ENCODE peak calls at places on chromosomes 7 and 10, in six cellular contexts. N is H1, F is HCT116, I is K562, L is SK-N-SH, G is GM12878. D is an unnamed sample. For H3K79me2, the result is how much of the 10 kb centered on the place peaks cover.

GRCh38 chr10:70540089-70540788 is 61.7 kb downstream of the PALD1 start:
- DNase-seq in I (peak), F (no peak), L (peak), G (no peak), N (no peak), D (peak)

GRCh38 chr10:59337254-59337653 is 25.1 kb downstream of the FAM13C start:
- DNase-seq in F (no peak), N (no peak), L (no peak), I (no peak), G (no peak), D (peak)

GRCh38 chr10:16297652-16298051 is 139.2 kb upstream of the PTER start:
- DNase-seq in F (no peak), N (no peak), L (no peak), I (no peak), G (no peak), D (no peak)

GRCh38 chr10:67790534-67791408 is 47.2 kb downstream of the DNAJC12 start:
- DNase-seq in F (peak), G (no peak), N (no peak), I (peak), L (no peak), D (no peak)

GRCh38 chr7:49852619-49853462 is 79.4 kb downstream of the VWC2 start:
- DNase-seq in L (peak), G (no peak), I (peak), F (peak), N (peak), D (peak)

GRCh38 chr7:78777844-78778243 is 675.6 kb downstream of the MAGI2 start:
- DNase-seq in L (no peak), G (no peak), F (no peak), I (no peak), N (no peak), D (no peak)

GRCh38 chr7:137661634-137662033 is 185.1 kb downstream of the DGKI start:
- DNase-seq in F (no peak), N (no peak), G (no peak), I (no peak), L (no peak), D (no peak)

GRCh38 chr10:59724098-59724938 is 14.7 kb upstream of the SLC16A9 start:
- DNase-seq in N (no peak), I (no peak), G (no peak), F (no peak), L (no peak), D (no peak)

GRCh38 chr7:157278791-157279678 is 57.8 kb upstream of the DNAJB6 start:
- DNase-seq in L (peak), G (no peak), I (peak), N (no peak), F (no peak), D (no peak)

GRCh38 chr7:36747969-36748574 is 23.8 kb upstream of the AOAH start:
- DNase-seq in F (no peak), I (no peak), L (no peak), N (no peak), G (no peak), D (no peak)

GRCh38 chr10:132788180-132788830 is 2.4 kb upstream of the NKX6-2 start:
- DNase-seq in I (no peak), N (no peak), F (no peak), G (no peak), L (peak), D (no peak)

GRCh38 chr10:103921750-103922195 is 3.8 kb upstream of the STN1 start:
- DNase-seq in N (no peak), G (no peak), F (peak), I (peak), L (no peak), D (peak)

GRCh38 chr7:128431221-128431620 is 21.4 kb upstream of the IMPDH1 start:
- DNase-seq in F (no peak), L (no peak), N (no peak), G (no peak), I (no peak), D (no peak)

GRCh38 chr7:6367701-6368211 is 80.0 kb downstream of the DAGLB start:
- DNase-seq in I (no peak), N (no peak), G (no peak), L (no peak), F (no peak), D (no peak)

GRCh38 chr7:152867482-152867833 is 107.9 kb downstream of the ACTR3B start:
- DNase-seq in F (no peak), L (no peak), I (no peak), G (no peak), N (no peak), D (no peak)

GRCh38 chr10:28280652-28281051 is 22.2 kb downstream of the MPP7 start:
- DNase-seq in G (no peak), F (no peak), L (no peak), I (no peak), N (no peak), D (no peak)

GRCh38 chr10:103661198-103661950 is 167.9 kb downstream of the NEURL1 start:
- DNase-seq in F (no peak), G (no peak), N (peak), I (no peak), L (no peak), D (peak)

GRCh38 chr10:69239106-69239505 is 19.0 kb downstream of the HKDC1 start:
- DNase-seq in L (no peak), G (no peak), F (no peak), N (no peak), I (no peak), D (no peak)

GRCh38 chr7:94100723-94101345 is 96.7 kb upstream of the BET1 start:
- DNase-seq in L (no peak), N (no peak), I (no peak), G (no peak), F (no peak), D (no peak)

GRCh38 chr10:84258034-84258695 is 13.3 kb downstream of the RGR start:
- DNase-seq in L (no peak), N (no peak), F (no peak), I (no peak), G (no peak), D (no peak)

GRCh38 chr10:52135101-52135500 is 179.0 kb upstream of the DKK1 start:
- DNase-seq in N (no peak), L (no peak), I (no peak), F (no peak), G (no peak), D (no peak)

GRCh38 chr7:102252373-102252982 is 34.2 kb upstream of the SH2B2 start:
- DNase-seq in L (peak), F (no peak), I (peak), G (no peak), N (no peak), D (no peak)

GRCh38 chr10:15351099-15351820 is 19.8 kb downstream of the FAM171A1 start:
- DNase-seq in G (no peak), N (no peak), L (no peak), I (no peak), F (no peak), D (no peak)

GRCh38 chr7:873367-874002 is 2.9 kb upstream of the GET4 start:
- DNase-seq in I (peak), N (peak), F (peak), G (peak), L (peak), D (peak)

GRCh38 chr7:22667562-22668239 is 59.3 kb upstream of the IL6 start:
- DNase-seq in F (peak), N (peak), I (peak), G (no peak), L (no peak), D (no peak)

GRCh38 chr7:80908360-80908797 is 10.5 kb downstream of the SEMA3C start:
- DNase-seq in N (no peak), L (no peak), G (no peak), I (no peak), F (no peak), D (no peak)

GRCh38 chr10:12241810-12242529 is 46.0 kb downstream of the CDC123 start:
- DNase-seq in G (peak), L (no peak), I (no peak), N (no peak), F (no peak), D (no peak)

GRCh38 chr7:82362129-82362528 is 81.4 kb downstream of the CACNA2D1 start:
- DNase-seq in G (no peak), N (no peak), F (no peak), I (no peak), L (no peak), D (no peak)

GRCh38 chr10:28661035-28661434 is 16.3 kb upstream of the BAMBI start:
- DNase-seq in L (no peak), F (no peak), I (no peak), G (no peak), N (no peak), D (no peak)

GRCh38 chr7:105876091-105876963 is at the start of gene ATXN7L1:
- DNase-seq in N (peak), I (peak), L (peak), G (no peak), F (peak), D (peak)
- H3K27ac ChIP-seq in N (peak), I (peak), L (peak), G (no peak), F (peak), D (peak)

GRCh38 chr10:61921143-61921542 is 19.6 kb downstream of the ARID5B start:
- DNase-seq in L (no peak), N (no peak), G (no peak), I (no peak), F (no peak), D (no peak)

GRCh38 chr10:61912981-61913380 is 11.5 kb downstream of the ARID5B start:
- DNase-seq in N (no peak), F (no peak), G (no peak), I (no peak), L (no peak), D (no peak)

GRCh38 chr10:61918989-61919388 is 17.5 kb downstream of the ARID5B start:
- DNase-seq in L (no peak), I (no peak), F (no peak), N (no peak), G (no peak), D (no peak)

GRCh38 chr10:61919646-61920215 is 18.2 kb downstream of the ARID5B start:
- DNase-seq in N (no peak), I (no peak), L (no peak), F (no peak), G (no peak), D (no peak)

GRCh38 chr10:61918140-61918539 is 16.6 kb downstream of the ARID5B start:
- DNase-seq in L (no peak), I (no peak), F (no peak), N (no peak), G (no peak), D (peak)
- H3K79me2 ChIP-seq in L (half or more), I (under half), F (under half), N (under half), G (under half), D (under half)

GRCh38 chr7:16850772-16851466 is 30.9 kb downstream of the AGR3 start:
- DNase-seq in N (no peak), I (no peak), F (no peak), G (no peak), L (peak), D (no peak)
- TF ChIP-seq SIN3A in N (no peak), I (no peak), F (no peak), G (no peak), L (no peak), D (no peak)

GRCh38 chr10:5766189-5766588 is 47.0 kb downstream of the GDI2 start:
- DNase-seq in L (no peak), G (no peak), I (no peak), F (no peak), N (no peak), D (no peak)

GRCh38 chr10:5765617-5766016 is 47.6 kb downstream of the GDI2 start:
- DNase-seq in I (no peak), F (no peak), L (no peak), G (no peak), N (no peak), D (no peak)

GRCh38 chr10:5761220-5761619 is 52.0 kb downstream of the GDI2 start:
- DNase-seq in N (no peak), F (no peak), L (no peak), G (no peak), I (no peak), D (no peak)

GRCh38 chr10:5762531-5762930 is 50.7 kb downstream of the GDI2 start:
- DNase-seq in G (no peak), N (no peak), F (no peak), L (no peak), I (no peak), D (peak)

DNA sequence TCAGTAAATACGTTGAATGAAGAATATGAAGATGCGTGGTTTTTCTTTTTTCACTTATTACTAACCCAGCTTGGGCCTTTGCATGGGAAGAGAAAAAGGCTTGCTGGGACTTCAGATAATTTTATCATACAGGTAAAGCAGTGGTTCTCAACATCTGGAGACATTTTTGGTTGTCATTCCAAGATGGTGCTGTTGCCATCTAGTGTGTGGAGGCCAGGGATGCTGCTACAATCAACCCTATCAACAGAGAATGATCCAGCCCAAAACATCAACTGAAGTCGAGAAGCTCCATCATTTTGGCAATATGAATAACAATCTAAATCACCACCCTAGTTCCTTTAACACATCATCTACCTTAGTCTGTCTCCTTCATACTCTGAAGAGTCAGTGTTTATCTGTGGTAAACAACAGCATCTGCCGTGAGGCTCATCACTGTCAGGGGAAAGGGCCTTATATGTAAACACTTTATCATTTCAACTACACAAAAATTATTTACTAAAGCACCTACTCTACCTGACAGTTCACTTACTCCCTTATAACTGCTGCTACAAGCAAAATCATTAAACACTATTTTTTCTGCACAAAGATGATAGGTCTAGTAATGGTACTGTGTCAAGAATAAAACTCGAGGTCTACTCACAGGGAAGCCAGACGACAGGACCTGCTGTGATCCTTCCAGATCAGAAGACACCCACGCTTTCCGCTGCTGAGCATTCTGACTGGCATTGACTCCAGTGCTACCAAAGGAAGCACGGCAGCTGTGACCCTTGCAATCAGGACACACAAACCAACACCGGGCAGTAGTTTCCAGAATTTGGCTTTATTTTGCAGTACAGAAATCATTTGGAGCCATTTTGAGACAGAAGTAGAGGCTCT is 48.6 kb downstream of the GDI2 start:
- DNase-seq in G (no peak), L (no peak), I (no peak), N (no peak), F (no peak), D (no peak)
- H3K27ac ChIP-seq in G (no peak), L (no peak), I (no peak), N (no peak), F (no peak), D (no peak)

GRCh38 chr7:70710651-70711050 is 421.3 kb upstream of the GALNT17 start:
- DNase-seq in I (no peak), N (no peak), L (no peak), G (no peak), F (no peak), D (no peak)

GRCh38 chr7:70712942-70713341 is 419.0 kb upstream of the GALNT17 start:
- DNase-seq in F (no peak), I (no peak), G (no peak), N (no peak), L (no peak), D (no peak)

GRCh38 chr7:70717553-70718248 is 414.2 kb upstream of the GALNT17 start:
- DNase-seq in L (no peak), F (no peak), I (no peak), N (no peak), G (no peak), D (no peak)

GRCh38 chr7:70711441-70711840 is 420.5 kb upstream of the GALNT17 start:
- DNase-seq in G (no peak), F (no peak), I (no peak), N (no peak), L (no peak), D (no peak)

GRCh38 chr7:70714506-70715038 is 417.4 kb upstream of the GALNT17 start:
- DNase-seq in G (no peak), I (no peak), N (no peak), L (no peak), F (no peak), D (no peak)
- H3K79me2 ChIP-seq in G (half or more), I (under half), N (half or more), L (half or more), F (under half), D (under half)

GRCh38 chr10:88794731-88795130 is 7.8 kb upstream of the LIPM start:
- DNase-seq in G (no peak), L (no peak), N (no peak), I (no peak), F (no peak), D (no peak)

GRCh38 chr10:88803641-88804040 is 1.1 kb downstream of the LIPM start:
- DNase-seq in N (no peak), I (no peak), G (no peak), L (no peak), F (no peak), D (no peak)

GRCh38 chr10:88802430-88802829 is at the start of gene LIPM:
- DNase-seq in F (no peak), N (no peak), G (no peak), L (no peak), I (no peak), D (no peak)

GRCh38 chr10:88804083-88804812 is 1.7 kb downstream of the LIPM start:
- DNase-seq in L (no peak), F (no peak), G (no peak), I (no peak), N (no peak), D (no peak)

GRCh38 chr10:88800152-88801125 is 2.1 kb upstream of the LIPM start:
- DNase-seq in L (no peak), G (no peak), F (no peak), N (no peak), I (no peak), D (no peak)
- TF ChIP-seq SIN3A in L (no peak), G (no peak), F (no peak), N (no peak), I (no peak), D (no peak)